ENCODE peak calls at places on chromosomes 12 and 14, in four cellular contexts. C is K562, O is A549, I is HepG2. Q is an unnamed sample.

GRCh38 chr12:89552376-89552775 is 26.5 kb upstream of the POC1B start:
- DNase-seq in C (no peak), O (no peak), I (no peak), Q (no peak)

GRCh38 chr14:72416892-72417291 is 477.0 kb downstream of the DPF3 start:
- DNase-seq in C (no peak), O (peak; percentile 25), I (peak; percentile 7), Q (no peak)

GRCh38 chr12:30882706-30883105 is 43.8 kb upstream of the TSPAN11 start:
- DNase-seq in C (no peak), O (no peak), I (no peak), Q (no peak)

GRCh38 chr12:22447223-22447622 is 97.1 kb downstream of the C2CD5 start:
- DNase-seq in C (no peak), O (no peak), I (no peak), Q (no peak)

GRCh38 chr14:81221579-81222102 is 882 bp upstream of the GTF2A1 start:
- DNase-seq in C (peak; percentile 37), O (no peak), I (no peak), Q (no peak)

GRCh38 chr12:95385246-95385645 is 88.7 kb upstream of the METAP2 start:
- DNase-seq in C (peak; percentile 12), O (no peak), I (no peak), Q (no peak)

GRCh38 chr14:102541771-102542170 is 32.2 kb upstream of the ANKRD9 start:
- DNase-seq in C (no peak), O (no peak), I (no peak), Q (no peak)

GRCh38 chr12:118680361-118680963 is 300.9 kb upstream of the SRRM4 start:
- DNase-seq in C (peak; percentile 47), O (no peak), I (no peak), Q (peak; percentile 13)

GRCh38 chr12:92028039-92028709 is 117.5 kb downstream of the BTG1 start:
- DNase-seq in C (no peak), O (no peak), I (no peak), Q (no peak)

GRCh38 chr14:63375772-63376171 is 57.0 kb upstream of the GPHB5 start:
- DNase-seq in C (no peak), O (no peak), I (no peak), Q (no peak)

GRCh38 chr14:92412912-92413311 is 89.9 kb downstream of the SLC24A4 start:
- DNase-seq in C (no peak), O (no peak), I (no peak), Q (no peak)

GRCh38 chr12:26938660-26939185 is 453 bp downstream of the FGFR1OP2 start:
- DNase-seq in C (no peak), O (peak; percentile 23), I (peak; percentile 35), Q (no peak)

DNA sequence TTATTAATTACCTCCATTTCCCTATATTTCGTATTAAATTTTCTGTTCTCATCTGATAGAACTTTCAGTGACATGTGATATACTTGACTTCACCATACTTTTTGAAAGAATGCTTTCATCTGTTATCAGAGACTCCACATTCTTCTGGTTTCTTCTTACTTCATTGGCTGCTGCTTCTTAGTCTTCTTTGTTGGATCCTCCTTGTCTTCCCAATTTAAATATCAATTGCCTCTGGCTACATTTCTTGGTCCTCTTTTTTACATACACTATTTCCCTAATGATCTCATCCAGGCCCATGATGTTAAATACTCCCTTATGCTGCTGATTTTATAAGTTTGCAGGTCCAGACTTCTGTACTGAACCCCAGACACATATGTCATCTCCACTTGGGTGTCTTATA is 22.0 kb downstream of the OR5AU1 start:
- DNase-seq in C (no peak), O (no peak), I (no peak), Q (no peak)
- TF ChIP-seq HMGXB4 in C (no peak), O (no peak), I (no peak), Q (no peak)

DNA sequence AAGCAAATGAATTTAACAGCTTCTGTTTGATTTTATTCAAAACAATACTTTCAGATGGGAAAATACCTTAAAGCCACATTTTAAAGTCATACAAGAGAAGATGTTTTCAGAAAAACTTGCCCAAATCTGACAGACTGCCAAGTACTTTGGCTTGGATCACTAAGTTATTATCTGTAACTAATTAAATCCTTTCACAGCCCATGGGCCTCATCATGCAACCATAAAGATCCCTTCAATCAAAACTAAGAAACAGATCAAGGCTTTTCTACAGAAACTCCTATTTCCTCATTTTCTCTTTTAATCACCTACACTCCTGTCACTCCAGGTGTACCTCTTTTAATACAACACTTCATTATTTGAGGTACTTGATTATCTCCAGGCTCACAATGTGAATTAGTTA is 28.1 kb downstream of the BLTP3B start:
- DNase-seq in C (no peak), O (no peak), I (no peak), Q (no peak)
- TF ChIP-seq HMGXB4 in C (no peak), O (no peak), I (no peak), Q (no peak)

GRCh38 chr12:56723352-56723751 is 1.7 kb downstream of the NACA start:
- DNase-seq in C (no peak), O (no peak), I (no peak), Q (no peak)

GRCh38 chr12:56725723-56726102 is 614 bp upstream of the NACA start:
- DNase-seq in C (no peak), O (no peak), I (no peak), Q (no peak)

GRCh38 chr12:56724989-56725722 is at the start of gene NACA:
- DNase-seq in C (peak; percentile 99), O (peak; percentile 99), I (peak; percentile 95), Q (peak; percentile 93)

GRCh38 chr12:56723889-56724659 is 1.0 kb downstream of the NACA start:
- DNase-seq in C (peak; percentile 58), O (no peak), I (peak; percentile 41), Q (no peak)

DNA sequence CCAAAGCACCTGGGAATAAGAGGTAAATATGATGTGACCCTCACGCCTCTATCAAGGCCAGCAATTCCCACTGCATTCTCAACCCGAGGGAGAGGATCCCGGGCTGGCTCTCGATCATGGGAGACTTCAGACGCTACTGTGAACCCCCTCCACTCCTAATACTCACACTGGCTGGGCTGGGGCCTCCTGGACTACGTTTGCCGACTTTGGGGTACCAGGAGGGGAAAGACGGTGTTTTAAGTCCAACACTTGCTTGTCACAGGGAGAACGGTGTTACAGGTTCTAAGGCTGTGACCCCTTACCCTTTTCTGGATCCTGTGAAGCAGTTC is 475 bp downstream of the NACA start:
- DNase-seq in C (no peak), O (no peak), I (no peak), Q (no peak)
- TF ChIP-seq HMGXB4 in C (no peak), O (no peak), I (no peak), Q (no peak)

GRCh38 chr14:35342160-35343010 is 50.2 kb downstream of the PSMA6 start:
- DNase-seq in C (no peak), O (no peak), I (no peak), Q (no peak)
- TF ChIP-seq HMGXB4 in C (no peak), O (no peak), I (no peak), Q (no peak)

GRCh38 chr12:12397184-12397583 is 40.3 kb downstream of the BORCS5 start:
- DNase-seq in C (no peak), O (no peak), I (no peak), Q (no peak)

GRCh38 chr12:12399161-12399560 is 42.3 kb downstream of the BORCS5 start:
- DNase-seq in C (no peak), O (no peak), I (no peak), Q (no peak)

GRCh38 chr12:12400793-12401192 is 43.9 kb downstream of the BORCS5 start:
- DNase-seq in C (no peak), O (no peak), I (no peak), Q (no peak)

GRCh38 chr12:12398026-12398859 is 41.4 kb downstream of the BORCS5 start:
- DNase-seq in C (no peak), O (peak; percentile 90), I (peak; percentile 89), Q (no peak)

GRCh38 chr12:12399906-12400305 is 43.0 kb downstream of the BORCS5 start:
- DNase-seq in C (no peak), O (no peak), I (no peak), Q (no peak)
- TF ChIP-seq HMGXB4 in C (no peak), O (no peak), I (no peak), Q (no peak)

GRCh38 chr14:59268858-59269257 is 80.4 kb downstream of the DAAM1 start:
- DNase-seq in C (no peak), O (no peak), I (no peak), Q (no peak)

GRCh38 chr14:59262717-59263469 is 74.4 kb downstream of the DAAM1 start:
- DNase-seq in C (peak; percentile 6), O (no peak), I (peak; percentile 95), Q (peak; percentile 14)

GRCh38 chr14:59268011-59268410 is 79.5 kb downstream of the DAAM1 start:
- DNase-seq in C (no peak), O (no peak), I (no peak), Q (no peak)

GRCh38 chr14:59267046-59267445 is 78.6 kb downstream of the DAAM1 start:
- DNase-seq in C (no peak), O (no peak), I (no peak), Q (no peak)

DNA sequence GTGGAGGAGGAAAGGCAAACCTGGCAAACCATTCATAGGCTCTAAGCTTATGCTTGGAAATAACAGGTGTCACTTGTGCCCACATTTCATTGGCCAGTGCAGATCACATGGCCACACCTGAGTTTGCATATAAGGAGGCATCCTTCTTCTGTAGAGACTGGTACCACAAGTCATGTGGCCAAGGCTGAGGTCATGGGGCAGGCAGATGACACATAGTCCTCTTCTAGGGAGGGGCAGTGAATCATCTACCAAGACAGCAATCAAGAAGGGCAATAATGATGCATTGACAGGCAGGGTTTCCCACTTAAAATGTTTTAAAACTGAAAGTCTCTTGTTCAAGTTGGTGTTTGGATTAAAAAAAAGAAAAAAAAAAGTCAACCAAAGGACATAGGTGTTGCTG is 77.3 kb downstream of the DAAM1 start:
- DNase-seq in C (no peak), O (no peak), I (no peak), Q (no peak)
- TF ChIP-seq HMGXB4 in C (no peak), O (no peak), I (no peak), Q (no peak)

Q was measured in WTC11.